ENCODE peak calls at places on chromosomes 13 and 19, in five cellular contexts. Z is heart right ventricle; U is dorsolateral prefrontal cortex; E is CD8-positive, alpha-beta T cell; V is Panc1. X is an unnamed sample.

GRCh38 chr19:5801796-5802616 is 2.9 kb upstream of the NRTN start:
- DNase-seq in Z (no peak), U (no peak), E (no peak), V (no peak), X (no peak)

GRCh38 chr19:11560404-11560988 is 1.5 kb upstream of the ELOF1 start:
- DNase-seq in Z (peak; percentile 58), U (no peak), E (peak; percentile 68), V (peak; percentile 51), X (peak; percentile 56)

GRCh38 chr13:101783554-101783953 is 331.1 kb downstream of the ITGBL1 start:
- DNase-seq in Z (no peak), U (no peak), E (no peak), V (no peak), X (no peak)

GRCh38 chr19:3782903-3783302 is 3.3 kb downstream of the MATK start:
- DNase-seq in Z (no peak), U (no peak), E (no peak), V (no peak), X (no peak)

GRCh38 chr19:10517361-10517759 is at the start of gene S1PR5:
- DNase-seq in Z (peak; percentile 11), U (peak; percentile 89), E (peak; percentile 32), V (no peak), X (no peak)

GRCh38 chr19:38277549-38277948 is 13.2 kb downstream of the SPINT2 start:
- DNase-seq in Z (no peak), U (no peak), E (no peak), V (no peak), X (no peak)

GRCh38 chr19:2589441-2589840 is 113.1 kb downstream of the GNG7 start:
- DNase-seq in Z (no peak), U (no peak), E (no peak), V (no peak), X (no peak)

GRCh38 chr13:42574011-42574410 is at the start of gene TNFSF11:
- DNase-seq in Z (no peak), U (no peak), E (no peak), V (no peak), X (no peak)

GRCh38 chr19:42477117-42477516 is 34.4 kb upstream of the CXCL17 start:
- DNase-seq in Z (no peak), U (no peak), E (no peak), V (no peak), X (no peak)

GRCh38 chr13:23722726-23723453 is 152.7 kb downstream of the TNFRSF19 start:
- DNase-seq in Z (no peak), U (no peak), E (no peak), V (no peak), X (no peak)

GRCh38 chr19:680287-681028 is 4.3 kb downstream of the FSTL3 start:
- DNase-seq in Z (peak; percentile 99), U (peak; percentile 100), E (peak; percentile 100), V (peak; percentile 76), X (peak; percentile 97)

GRCh38 chr19:677201-677600 is 1.0 kb downstream of the FSTL3 start:
- DNase-seq in Z (peak; percentile 84), U (no peak), E (peak; percentile 17), V (no peak), X (peak; percentile 18)

GRCh38 chr19:679418-680286 is 3.5 kb downstream of the FSTL3 start:
- DNase-seq in Z (peak; percentile 65), U (no peak), E (peak; percentile 47), V (no peak), X (peak; percentile 48)

GRCh38 chr19:677601-678380 is 1.6 kb downstream of the FSTL3 start:
- DNase-seq in Z (no peak), U (no peak), E (peak; percentile 15), V (no peak), X (no peak)

GRCh38 chr19:678791-679388 is 2.7 kb downstream of the FSTL3 start:
- DNase-seq in Z (no peak), U (no peak), E (peak; percentile 18), V (no peak), X (no peak)
- H3K4me3 ChIP-seq in Z (peak overlapping the region; percentile 68), U (peak overlapping the region; percentile 70), E (no peak overlapping the region), V (peak overlapping the region; percentile 47), X (peak overlapping the region; percentile 63)

DNA sequence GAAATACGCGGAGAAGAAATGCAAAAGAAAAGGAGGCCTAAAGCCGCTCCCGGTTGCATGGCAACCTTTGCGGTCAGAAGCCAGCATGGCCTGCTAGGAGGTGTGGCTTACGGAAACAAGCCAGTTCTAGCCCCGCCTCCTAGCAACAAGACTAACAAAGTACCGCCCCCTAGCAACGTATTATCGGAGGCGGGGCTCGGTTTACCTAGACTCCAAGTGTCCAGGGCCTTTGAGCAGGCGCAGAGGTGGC is 438 bp upstream of the CYTH2 start:
- DNase-seq in Z (no peak), U (no peak), E (no peak), V (no peak), X (peak; percentile 100)
- H3K27ac ChIP-seq in Z (peak overlapping the region; percentile 51), U (peak overlapping the region; percentile 94), E (peak overlapping the region; percentile 52), V (peak overlapping the region; percentile 76), X (no peak overlapping the region)

DNA sequence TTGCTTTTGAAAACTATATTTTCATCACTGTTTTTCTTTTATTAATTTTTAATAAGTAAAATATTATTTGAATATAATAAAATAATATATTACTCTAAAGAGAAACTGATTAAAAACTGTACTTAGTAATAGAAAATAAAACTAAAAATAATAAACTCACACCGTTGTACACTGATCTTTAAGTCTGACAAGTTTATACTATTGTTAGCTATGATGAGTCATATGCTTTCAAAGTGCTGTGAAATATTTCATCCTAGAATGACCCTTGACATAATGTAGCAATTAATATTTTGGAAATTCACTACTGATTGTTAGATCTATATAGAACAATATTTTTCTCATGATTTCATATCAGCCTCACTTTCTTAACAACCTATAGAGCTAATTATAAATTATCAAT is 1040.6 kb upstream of the SPRY2 start:
- DNase-seq in Z (no peak), U (no peak), E (no peak), V (no peak), X (no peak)
- H3K27me3 ChIP-seq in Z (no peaks in the 10 kb centered on the region), U (no peaks in the 10 kb centered on the region), E (no peaks in the 10 kb centered on the region), V (no peaks in the 10 kb centered on the region), X (no peaks in the 10 kb centered on the region)

GRCh38 chr13:113021391-113021790 is 52.4 kb downstream of the MCF2L start:
- DNase-seq in Z (no peak), U (no peak), E (no peak), V (no peak), X (no peak)

GRCh38 chr13:113023217-113023597 is 54.2 kb downstream of the MCF2L start:
- DNase-seq in Z (peak; percentile 44), U (no peak), E (no peak), V (no peak), X (no peak)

GRCh38 chr13:113023694-113024430 is 54.8 kb downstream of the MCF2L start:
- DNase-seq in Z (no peak), U (no peak), E (no peak), V (no peak), X (no peak)

GRCh38 chr13:113021811-113022210 is 52.8 kb downstream of the MCF2L start:
- DNase-seq in Z (no peak), U (no peak), E (no peak), V (no peak), X (no peak)

DNA sequence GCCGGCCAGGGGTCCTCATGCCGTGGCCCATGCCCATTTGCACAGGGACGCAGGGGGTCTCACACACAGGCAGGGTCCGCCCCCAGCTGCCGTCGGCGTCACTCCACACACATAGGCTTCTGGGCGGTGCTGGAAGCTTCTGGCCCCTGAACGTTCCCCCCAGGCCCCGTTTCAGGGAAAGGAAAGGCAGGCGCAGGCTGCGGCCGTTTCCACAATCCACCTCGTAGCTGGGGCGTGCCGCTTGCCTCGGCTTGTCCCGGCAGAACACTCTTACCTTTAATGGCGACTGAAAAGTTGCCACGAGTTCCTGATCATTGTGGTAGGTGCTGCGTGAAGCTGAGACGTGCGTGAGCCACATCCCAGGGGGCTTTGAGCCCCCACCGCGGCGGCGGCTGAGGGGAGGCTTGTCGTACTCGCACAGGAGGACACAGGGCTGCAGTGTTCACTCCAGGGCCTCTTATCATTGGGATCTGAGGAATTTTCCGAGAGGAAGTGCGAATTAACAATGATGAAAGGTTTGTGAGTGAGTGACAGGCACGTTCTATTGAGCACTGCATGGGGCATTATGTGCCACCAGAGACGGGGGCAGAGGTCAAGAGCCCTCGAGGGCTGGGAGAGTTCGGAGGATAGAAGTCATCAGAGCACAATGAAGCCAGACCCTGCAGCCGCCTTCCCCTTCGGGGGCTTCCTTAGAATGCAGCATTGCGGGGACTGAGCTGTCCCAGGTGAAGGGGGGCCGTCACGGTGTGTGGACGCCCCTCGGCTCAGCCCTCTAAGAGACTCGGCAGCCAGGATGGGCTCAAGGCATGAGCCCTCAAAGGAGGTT is 53.6 kb downstream of the MCF2L start:
- DNase-seq in Z (no peak), U (no peak), E (no peak), V (no peak), X (no peak)
- H3K4me3 ChIP-seq in Z (no peak overlapping the region), U (no peak overlapping the region), E (no peak overlapping the region), V (no peak overlapping the region), X (no peak overlapping the region)

DNA sequence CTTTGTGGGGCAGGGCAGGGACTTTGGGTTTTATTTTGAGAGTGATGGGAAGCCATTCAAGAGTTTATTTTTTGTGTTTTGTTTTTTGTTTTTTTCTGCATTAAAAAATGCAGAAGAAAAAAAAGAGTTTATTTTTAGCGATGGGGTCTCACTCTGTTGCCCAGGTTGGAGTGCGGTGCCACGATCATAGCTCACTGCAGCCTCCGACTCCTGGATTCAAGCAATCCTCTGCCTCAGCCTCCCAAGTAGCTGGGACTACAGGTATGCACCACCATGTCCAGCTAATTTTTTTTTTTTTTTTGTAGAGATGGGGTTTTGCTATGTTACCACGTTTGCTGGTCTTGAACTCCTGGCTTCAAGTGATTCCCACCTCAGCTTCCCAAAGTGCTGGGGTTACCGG is 12.5 kb upstream of the CA11 start:
- DNase-seq in Z (no peak), U (no peak), E (no peak), V (no peak), X (no peak)
- H3K27ac ChIP-seq in Z (no peak overlapping the region), U (no peak overlapping the region), E (no peak overlapping the region), V (no peak overlapping the region), X (no peak overlapping the region)

GRCh38 chr13:50612717-50613116 is 230.8 kb downstream of the DLEU7 start:
- DNase-seq in Z (no peak), U (no peak), E (no peak), V (no peak), X (no peak)

GRCh38 chr13:50613356-50613831 is 230.1 kb downstream of the DLEU7 start:
- DNase-seq in Z (no peak), U (no peak), E (no peak), V (no peak), X (no peak)

GRCh38 chr13:50609016-50609415 is 234.5 kb downstream of the DLEU7 start:
- DNase-seq in Z (no peak), U (no peak), E (no peak), V (no peak), X (no peak)

GRCh38 chr13:50610238-50610637 is 233.3 kb downstream of the DLEU7 start:
- DNase-seq in Z (no peak), U (no peak), E (no peak), V (no peak), X (no peak)

GRCh38 chr13:50611117-50611781 is 232.2 kb downstream of the DLEU7 start:
- DNase-seq in Z (no peak), U (no peak), E (no peak), V (no peak), X (no peak)
- H3K27me3 ChIP-seq in Z (no peaks in the 10 kb centered on the region), U (no peaks in the 10 kb centered on the region), E (no peaks in the 10 kb centered on the region), V (no peaks in the 10 kb centered on the region), X (peaks cover 37% of the 10 kb centered on the region)

X was measured in AG04450.